ENCODE peak calls at places on chromosomes 6 and 20, in ten cellular contexts. One of them, this sample, is unnamed.

GRCh38 chr6:6599468-6599873 is 11.0 kb downstream of the LY86 start:
- DNase-seq in astrocyte of the spinal cord: no peak
- DNase-seq in T-helper 9 cell: no peak
- DNase-seq in GM06990: no peak
- DNase-seq in NCI-H1436: no peak
- DNase-seq in fibroblast of lung: no peak
- DNase-seq in endothelial cell: no peak
- DNase-seq in ecto neural progenitor cell: peak
- DNase-seq in GM23248: no peak
- DNase-seq in central memory CD4-positive, alpha-beta T cell: no peak
- DNase-seq in this sample: no peak

GRCh38 chr20:62306440-62307187 is 3.8 kb downstream of the ADRM1 start:
- DNase-seq in T-helper 9 cell: no peak
- DNase-seq in ecto neural progenitor cell: no peak
- DNase-seq in astrocyte of the spinal cord: no peak
- DNase-seq in fibroblast of lung: no peak
- DNase-seq in GM23248: no peak
- DNase-seq in central memory CD4-positive, alpha-beta T cell: no peak
- DNase-seq in endothelial cell: no peak
- DNase-seq in GM06990: no peak
- DNase-seq in NCI-H1436: no peak
- DNase-seq in this sample: no peak

GRCh38 chr20:31675828-31676533 is 38.3 kb downstream of the COX4I2 start:
- DNase-seq in endothelial cell: peak
- DNase-seq in fibroblast of lung: peak
- DNase-seq in central memory CD4-positive, alpha-beta T cell: peak
- DNase-seq in NCI-H1436: no peak
- DNase-seq in T-helper 9 cell: peak
- DNase-seq in GM23248: peak
- DNase-seq in GM06990: peak
- DNase-seq in ecto neural progenitor cell: no peak
- DNase-seq in astrocyte of the spinal cord: no peak
- DNase-seq in this sample: peak

GRCh38 chr20:35595901-35596300 is 19.7 kb upstream of the SPAG4 start:
- DNase-seq in astrocyte of the spinal cord: no peak
- DNase-seq in endothelial cell: no peak
- DNase-seq in NCI-H1436: no peak
- DNase-seq in ecto neural progenitor cell: no peak
- DNase-seq in T-helper 9 cell: no peak
- DNase-seq in GM23248: no peak
- DNase-seq in GM06990: no peak
- DNase-seq in central memory CD4-positive, alpha-beta T cell: no peak
- DNase-seq in fibroblast of lung: no peak
- DNase-seq in this sample: no peak

GRCh38 chr6:158049055-158050028 is 67.7 kb downstream of the SYNJ2 start:
- DNase-seq in NCI-H1436: no peak
- DNase-seq in endothelial cell: no peak
- DNase-seq in T-helper 9 cell: no peak
- DNase-seq in GM06990: no peak
- DNase-seq in astrocyte of the spinal cord: no peak
- DNase-seq in central memory CD4-positive, alpha-beta T cell: no peak
- DNase-seq in GM23248: no peak
- DNase-seq in fibroblast of lung: no peak
- DNase-seq in ecto neural progenitor cell: peak
- DNase-seq in this sample: no peak

GRCh38 chr20:20752712-20753111 is 40.3 kb upstream of the RALGAPA2 start:
- DNase-seq in astrocyte of the spinal cord: no peak
- DNase-seq in endothelial cell: no peak
- DNase-seq in GM23248: no peak
- DNase-seq in GM06990: no peak
- DNase-seq in NCI-H1436: no peak
- DNase-seq in fibroblast of lung: no peak
- DNase-seq in T-helper 9 cell: no peak
- DNase-seq in ecto neural progenitor cell: no peak
- DNase-seq in central memory CD4-positive, alpha-beta T cell: no peak
- DNase-seq in this sample: no peak

GRCh38 chr6:168711666-168712300 is 270.8 kb downstream of the SMOC2 start:
- DNase-seq in endothelial cell: no peak
- DNase-seq in GM23248: no peak
- DNase-seq in T-helper 9 cell: no peak
- DNase-seq in GM06990: no peak
- DNase-seq in NCI-H1436: no peak
- DNase-seq in ecto neural progenitor cell: no peak
- DNase-seq in fibroblast of lung: no peak
- DNase-seq in astrocyte of the spinal cord: no peak
- DNase-seq in central memory CD4-positive, alpha-beta T cell: no peak
- DNase-seq in this sample: no peak

GRCh38 chr6:169904051-169904922 is 152.9 kb downstream of the ERMARD start:
- DNase-seq in endothelial cell: no peak
- DNase-seq in central memory CD4-positive, alpha-beta T cell: no peak
- DNase-seq in ecto neural progenitor cell: no peak
- DNase-seq in T-helper 9 cell: no peak
- DNase-seq in GM06990: no peak
- DNase-seq in fibroblast of lung: no peak
- DNase-seq in astrocyte of the spinal cord: no peak
- DNase-seq in NCI-H1436: no peak
- DNase-seq in GM23248: no peak
- DNase-seq in this sample: no peak

GRCh38 chr6:118565317-118565960 is 17.3 kb downstream of the PLN start:
- DNase-seq in fibroblast of lung: peak
- DNase-seq in endothelial cell: no peak
- DNase-seq in astrocyte of the spinal cord: no peak
- DNase-seq in central memory CD4-positive, alpha-beta T cell: peak
- DNase-seq in NCI-H1436: peak
- DNase-seq in GM06990: peak
- DNase-seq in ecto neural progenitor cell: no peak
- DNase-seq in T-helper 9 cell: no peak
- DNase-seq in GM23248: no peak
- DNase-seq in this sample: peak

GRCh38 chr6:153062516-153062915 is 60.0 kb upstream of the MTRF1L start:
- DNase-seq in NCI-H1436: no peak
- DNase-seq in GM23248: no peak
- DNase-seq in central memory CD4-positive, alpha-beta T cell: no peak
- DNase-seq in GM06990: no peak
- DNase-seq in ecto neural progenitor cell: no peak
- DNase-seq in astrocyte of the spinal cord: no peak
- DNase-seq in T-helper 9 cell: no peak
- DNase-seq in fibroblast of lung: no peak
- DNase-seq in endothelial cell: no peak
- DNase-seq in this sample: no peak

GRCh38 chr6:19857139-19857538 is 20.0 kb downstream of the ID4 start:
- DNase-seq in astrocyte of the spinal cord: no peak
- DNase-seq in GM23248: no peak
- DNase-seq in ecto neural progenitor cell: no peak
- DNase-seq in central memory CD4-positive, alpha-beta T cell: no peak
- DNase-seq in T-helper 9 cell: no peak
- DNase-seq in GM06990: no peak
- DNase-seq in endothelial cell: no peak
- DNase-seq in fibroblast of lung: no peak
- DNase-seq in NCI-H1436: no peak
- DNase-seq in this sample: no peak

GRCh38 chr20:56625837-56626236 is 3.3 kb upstream of the TFAP2C start:
- DNase-seq in astrocyte of the spinal cord: no peak
- DNase-seq in fibroblast of lung: no peak
- DNase-seq in central memory CD4-positive, alpha-beta T cell: no peak
- DNase-seq in endothelial cell: no peak
- DNase-seq in NCI-H1436: no peak
- DNase-seq in GM06990: no peak
- DNase-seq in ecto neural progenitor cell: no peak
- DNase-seq in T-helper 9 cell: no peak
- DNase-seq in GM23248: no peak
- DNase-seq in this sample: no peak

GRCh38 chr6:36858407-36858981 is 16.1 kb downstream of the PPIL1 start:
- DNase-seq in central memory CD4-positive, alpha-beta T cell: no peak
- DNase-seq in astrocyte of the spinal cord: peak
- DNase-seq in GM23248: peak
- DNase-seq in NCI-H1436: no peak
- DNase-seq in fibroblast of lung: peak
- DNase-seq in T-helper 9 cell: no peak
- DNase-seq in GM06990: no peak
- DNase-seq in ecto neural progenitor cell: no peak
- DNase-seq in endothelial cell: no peak
- DNase-seq in this sample: no peak